ENCODE peak calls at places on chromosomes 11 and 22, in eight cellular contexts. U, H, T, B, G, P, W and A are unnamed samples.

GRCh38 chr11:88353835-88354496 is 16.4 kb upstream of the CTSC start:
- DNase-seq in U (no peak), H (no peak), T (no peak), B (no peak), G (no peak), P (no peak), W (no peak), A (no peak)

GRCh38 chr11:113189909-113190667 is 124.3 kb upstream of the TTC12 start:
- DNase-seq in U (no peak), H (peak), T (no peak), B (no peak), G (peak), P (no peak), W (peak), A (peak)

GRCh38 chr11:61912530-61912898 is 4.9 kb downstream of the RAB3IL1 start:
- DNase-seq in U (no peak), H (no peak), T (no peak), B (no peak), G (no peak), P (no peak), W (no peak), A (no peak)

GRCh38 chr11:94132152-94132558 is 3.5 kb downstream of the PANX1 start:
- DNase-seq in U (no peak), H (peak), T (no peak), B (no peak), G (peak), P (no peak), W (peak), A (peak)

GRCh38 chr11:2386591-2386990 is 9.5 kb downstream of the CD81 start:
- DNase-seq in U (no peak), H (no peak), T (no peak), B (no peak), G (no peak), P (no peak), W (no peak), A (no peak)

GRCh38 chr22:45285431-45286058 is 796 bp downstream of the UPK3A start:
- DNase-seq in U (no peak), H (no peak), T (no peak), B (no peak), G (no peak), P (no peak), W (no peak), A (no peak)

GRCh38 chr11:15379483-15379882 is 264.8 kb downstream of the INSC start:
- DNase-seq in U (no peak), H (no peak), T (no peak), B (no peak), G (no peak), P (no peak), W (no peak), A (no peak)

GRCh38 chr11:35079581-35079980 is 59.4 kb upstream of the CD44 start:
- DNase-seq in U (no peak), H (no peak), T (no peak), B (no peak), G (no peak), P (no peak), W (no peak), A (no peak)

GRCh38 chr22:35397095-35397904 is 2.6 kb upstream of the MCM5 start:
- DNase-seq in U (no peak), H (no peak), T (no peak), B (no peak), G (peak), P (no peak), W (no peak), A (no peak)